ENCODE peak calls at places on chromosome 16, in four cellular contexts. One of them, this sample, is unnamed. For H3K36me3, the result is how much of the 10 kb centered on the place peaks cover.

GRCh38 chr16:88542231-88542630 is 28.0 kb upstream of the ZC3H18 start:
- DNase-seq in Karpas-422: no peak
- DNase-seq in left lung: no peak
- DNase-seq in A673: no peak
- DNase-seq in this sample: no peak

GRCh38 chr16:82363026-82363816 is 193.2 kb upstream of the MPHOSPH6 start:
- DNase-seq in Karpas-422: no peak
- DNase-seq in left lung: no peak
- DNase-seq in A673: no peak
- DNase-seq in this sample: no peak

GRCh38 chr16:71467810-71468209 is 5.8 kb upstream of the ZNF23 start:
- DNase-seq in Karpas-422: peak
- DNase-seq in left lung: no peak
- DNase-seq in A673: peak
- DNase-seq in this sample: no peak

GRCh38 chr16:64339052-64339770 is 782.7 kb downstream of the CDH11 start:
- DNase-seq in Karpas-422: peak
- DNase-seq in left lung: no peak
- DNase-seq in A673: no peak
- DNase-seq in this sample: no peak

GRCh38 chr16:31869511-31870201 is 4.0 kb upstream of the ZNF267 start:
- DNase-seq in Karpas-422: peak
- DNase-seq in left lung: peak
- DNase-seq in A673: peak
- DNase-seq in this sample: peak

GRCh38 chr16:30901201-30902069 is 5.0 kb downstream of the CTF1 start:
- DNase-seq in Karpas-422: no peak
- DNase-seq in left lung: no peak
- DNase-seq in A673: no peak
- DNase-seq in this sample: no peak

GRCh38 chr16:78257376-78257728 is 157.9 kb downstream of the WWOX start:
- DNase-seq in Karpas-422: no peak
- DNase-seq in left lung: no peak
- DNase-seq in A673: peak
- DNase-seq in this sample: no peak

GRCh38 chr16:71441348-71441781 is 489 bp downstream of the TLE7 start:
- DNase-seq in Karpas-422: no peak
- DNase-seq in left lung: no peak
- DNase-seq in A673: peak
- DNase-seq in this sample: no peak

GRCh38 chr16:85367485-85367884 is 245.6 kb upstream of the GSE1 start:
- DNase-seq in Karpas-422: no peak
- DNase-seq in left lung: no peak
- DNase-seq in A673: no peak
- DNase-seq in this sample: no peak

GRCh38 chr16:70160821-70161220 is 12.8 kb upstream of the CLEC18C start:
- DNase-seq in Karpas-422: no peak
- DNase-seq in left lung: no peak
- DNase-seq in A673: no peak
- DNase-seq in this sample: peak

GRCh38 chr16:81629032-81629802 is 149.9 kb upstream of the PLCG2 start:
- DNase-seq in Karpas-422: no peak
- DNase-seq in left lung: no peak
- DNase-seq in A673: no peak
- DNase-seq in this sample: no peak

GRCh38 chr16:3175157-3176153 is 12.5 kb upstream of the OR1F1 start:
- DNase-seq in Karpas-422: peak
- DNase-seq in left lung: no peak
- DNase-seq in A673: peak
- DNase-seq in this sample: no peak

GRCh38 chr16:52964290-52964689 is 88.4 kb downstream of the CHD9NB start:
- DNase-seq in Karpas-422: no peak
- DNase-seq in left lung: no peak
- DNase-seq in A673: no peak
- DNase-seq in this sample: no peak

GRCh38 chr16:1751946-1752345 is 19.4 kb downstream of the NME3 start:
- DNase-seq in Karpas-422: no peak
- DNase-seq in left lung: no peak
- DNase-seq in A673: no peak
- DNase-seq in this sample: no peak

GRCh38 chr16:58970775-58971174 is 236.7 kb upstream of the GOT2 start:
- DNase-seq in Karpas-422: no peak
- DNase-seq in left lung: no peak
- DNase-seq in A673: no peak
- DNase-seq in this sample: no peak

GRCh38 chr16:69927056-69927757 is 23.9 kb upstream of the CLEC18A start:
- DNase-seq in Karpas-422: no peak
- DNase-seq in left lung: peak
- DNase-seq in A673: no peak
- DNase-seq in this sample: peak

GRCh38 chr16:57892447-57893096 is 78.4 kb downstream of the CNGB1 start:
- DNase-seq in Karpas-422: no peak
- DNase-seq in left lung: peak
- DNase-seq in A673: no peak
- DNase-seq in this sample: peak

GRCh38 chr16:81595676-81596292 is 151.2 kb downstream of the CMIP start:
- DNase-seq in Karpas-422: no peak
- DNase-seq in left lung: no peak
- DNase-seq in A673: no peak
- DNase-seq in this sample: no peak

GRCh38 chr16:72952404-72953301 is 95.3 kb downstream of the ZFHX3 start:
- DNase-seq in Karpas-422: no peak
- DNase-seq in left lung: no peak
- DNase-seq in A673: peak
- DNase-seq in this sample: no peak

GRCh38 chr16:88200896-88201185 is 181.9 kb upstream of the ZNF469 start:
- DNase-seq in Karpas-422: no peak
- DNase-seq in left lung: no peak
- DNase-seq in A673: no peak
- DNase-seq in this sample: no peak

GRCh38 chr16:57256601-57257395 is 11.7 kb downstream of the ARL2BP start:
- DNase-seq in Karpas-422: no peak
- DNase-seq in left lung: no peak
- DNase-seq in A673: no peak
- DNase-seq in this sample: no peak

GRCh38 chr16:24577167-24577566 is 37.8 kb downstream of the RBBP6 start:
- DNase-seq in Karpas-422: peak
- DNase-seq in left lung: no peak
- DNase-seq in A673: no peak
- DNase-seq in this sample: no peak

GRCh38 chr16:70661534-70661917 is 15.2 kb downstream of the IL34 start:
- DNase-seq in Karpas-422: no peak
- DNase-seq in left lung: no peak
- DNase-seq in A673: no peak
- DNase-seq in this sample: no peak

GRCh38 chr16:1989826-1990335 is at the start of gene SYNGR3:
- DNase-seq in Karpas-422: peak
- DNase-seq in left lung: no peak
- DNase-seq in A673: no peak
- DNase-seq in this sample: no peak

GRCh38 chr16:46658925-46659324 is 30.1 kb downstream of the VPS35 start:
- DNase-seq in Karpas-422: peak
- DNase-seq in left lung: peak
- DNase-seq in A673: no peak
- DNase-seq in this sample: peak

GRCh38 chr16:47887496-47887895 is 268.3 kb downstream of the ABCC12 start:
- DNase-seq in Karpas-422: peak
- DNase-seq in left lung: no peak
- DNase-seq in A673: peak
- DNase-seq in this sample: no peak

GRCh38 chr16:30010817-30011504 is at the start of gene DOC2A:
- DNase-seq in Karpas-422: no peak
- DNase-seq in left lung: no peak
- DNase-seq in A673: peak
- DNase-seq in this sample: no peak

GRCh38 chr16:29811896-29812665 is at the start of gene PRRT2:
- DNase-seq in Karpas-422: peak
- DNase-seq in left lung: no peak
- DNase-seq in A673: peak
- DNase-seq in this sample: peak

GRCh38 chr16:67236551-67237395 is 9.8 kb downstream of the TMEM208 start:
- DNase-seq in Karpas-422: peak
- DNase-seq in left lung: no peak
- DNase-seq in A673: peak
- DNase-seq in this sample: peak

DNA sequence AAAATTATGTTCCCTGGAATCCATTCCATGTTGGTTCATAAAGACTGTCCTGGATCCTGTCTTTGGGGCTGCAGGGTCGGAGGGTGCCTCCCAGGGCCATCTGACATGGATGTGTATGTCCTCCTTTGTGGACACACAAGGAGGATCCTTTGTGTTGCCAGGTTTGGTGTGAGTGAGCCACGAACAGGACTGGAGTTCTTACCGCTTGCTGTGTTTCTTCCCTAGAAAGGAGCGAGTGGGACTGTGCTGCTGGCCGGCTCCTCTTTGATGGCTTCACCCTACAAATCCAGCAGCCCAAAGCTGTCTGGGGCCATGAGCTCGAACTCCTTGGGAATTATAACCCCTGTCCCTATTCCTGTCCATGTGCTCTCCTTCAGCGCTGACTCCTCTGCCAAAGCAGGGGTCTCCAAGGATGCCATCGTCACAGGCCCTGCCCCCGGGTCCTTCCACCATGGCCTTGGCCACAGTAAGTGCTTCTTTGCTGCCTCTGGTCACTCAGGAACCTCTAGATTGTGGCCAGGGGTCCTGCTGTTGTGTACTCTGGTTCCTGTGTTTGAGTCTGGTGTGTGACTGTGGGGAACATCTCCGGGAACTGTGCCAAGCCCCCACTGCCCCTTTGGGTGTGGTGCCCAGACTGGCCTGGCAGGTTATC is 29.5 kb downstream of the UBN1 start:
- DNase-seq in Karpas-422: no peak
- DNase-seq in left lung: no peak
- DNase-seq in A673: no peak
- DNase-seq in this sample: peak
- H3K36me3 ChIP-seq in Karpas-422: half or more
- H3K36me3 ChIP-seq in left lung: half or more
- H3K36me3 ChIP-seq in A673: half or more
- H3K36me3 ChIP-seq in this sample: under half

GRCh38 chr16:10871157-10871991 is 5.6 kb upstream of the CIITA start:
- DNase-seq in Karpas-422: peak
- DNase-seq in left lung: peak
- DNase-seq in A673: no peak
- DNase-seq in this sample: peak

GRCh38 chr16:10868562-10869469 is 8.2 kb upstream of the CIITA start:
- DNase-seq in Karpas-422: peak
- DNase-seq in left lung: peak
- DNase-seq in A673: no peak
- DNase-seq in this sample: no peak

GRCh38 chr16:10870808-10871156 is 6.2 kb upstream of the CIITA start:
- DNase-seq in Karpas-422: no peak
- DNase-seq in left lung: no peak
- DNase-seq in A673: no peak
- DNase-seq in this sample: no peak

GRCh38 chr16:10868089-10868488 is 8.9 kb upstream of the CIITA start:
- DNase-seq in Karpas-422: no peak
- DNase-seq in left lung: no peak
- DNase-seq in A673: no peak
- DNase-seq in this sample: no peak

DNA sequence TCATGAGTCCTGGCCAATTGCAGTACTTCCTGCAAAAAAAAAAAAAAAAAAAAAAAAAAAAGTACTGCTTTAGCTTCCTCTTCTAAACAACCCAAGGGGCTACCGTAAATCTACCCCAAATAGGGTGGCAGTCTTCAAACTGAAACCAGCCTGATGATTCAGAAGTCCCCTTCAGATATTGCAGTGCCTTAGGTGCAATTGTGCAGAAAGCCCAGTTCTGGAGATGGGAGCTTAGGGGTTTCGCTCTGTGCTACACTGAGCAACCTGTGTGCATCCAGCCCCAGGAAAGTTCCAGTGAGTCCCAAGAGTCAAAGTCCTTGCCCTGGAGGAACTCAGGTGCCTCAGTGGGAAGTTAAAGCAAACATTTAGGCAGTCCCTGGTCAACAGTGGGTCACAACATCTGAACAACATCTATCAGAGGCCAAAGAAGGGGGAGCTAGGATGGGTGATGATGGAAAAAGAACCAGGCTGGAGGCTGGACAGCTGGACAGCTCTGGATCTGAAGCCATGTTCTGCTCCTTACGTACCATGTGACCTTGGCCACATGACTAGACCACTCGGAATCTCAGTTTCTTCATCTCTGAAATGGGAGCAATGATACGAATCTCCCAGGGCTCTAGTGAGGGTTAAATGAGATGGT is 6.7 kb upstream of the CIITA start:
- DNase-seq in Karpas-422: peak
- DNase-seq in left lung: no peak
- DNase-seq in A673: no peak
- DNase-seq in this sample: no peak
- H3K4me3 ChIP-seq in Karpas-422: peak
- H3K4me3 ChIP-seq in left lung: no peak
- H3K4me3 ChIP-seq in A673: no peak
- H3K4me3 ChIP-seq in this sample: no peak

GRCh38 chr16:15694499-15694898 is 44.5 kb downstream of the NDE1 start:
- DNase-seq in Karpas-422: no peak
- DNase-seq in left lung: no peak
- DNase-seq in A673: no peak
- DNase-seq in this sample: no peak
- H3K36me3 ChIP-seq in Karpas-422: under half
- H3K36me3 ChIP-seq in left lung: half or more
- H3K36me3 ChIP-seq in A673: half or more
- H3K36me3 ChIP-seq in this sample: under half

DNA sequence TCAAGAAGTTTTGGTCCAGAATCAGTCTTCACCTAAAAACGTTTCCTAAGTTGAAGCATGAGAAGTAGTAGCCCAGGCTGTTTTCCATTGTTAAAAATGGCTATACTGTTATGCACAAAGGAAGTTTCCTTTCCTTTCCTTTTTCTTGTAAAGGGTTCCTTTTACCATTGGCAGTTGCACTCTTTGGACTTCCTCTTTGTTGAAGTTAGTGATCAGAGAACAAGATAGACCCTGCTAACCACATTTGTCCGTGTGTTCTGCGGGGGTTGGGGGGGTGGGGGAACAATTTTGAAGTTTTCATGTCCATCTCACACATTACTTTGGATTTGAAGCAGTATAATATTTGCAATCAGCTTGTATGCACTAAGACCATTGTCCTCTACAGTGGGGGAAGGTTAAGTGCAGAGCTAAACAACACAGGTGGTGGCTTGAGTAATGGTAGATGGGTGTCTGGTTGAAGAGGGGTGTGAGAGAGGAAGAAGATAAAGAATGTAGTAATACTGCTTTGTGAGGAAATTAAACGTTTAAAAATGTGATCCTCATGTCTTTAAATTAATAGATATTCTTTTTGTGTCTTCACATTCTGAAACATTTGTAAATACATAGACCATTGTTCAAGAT is 1.4 kb downstream of the LPCAT2 start:
- DNase-seq in Karpas-422: no peak
- DNase-seq in left lung: no peak
- DNase-seq in A673: no peak
- DNase-seq in this sample: no peak
- H3K4me3 ChIP-seq in Karpas-422: no peak
- H3K4me3 ChIP-seq in left lung: no peak
- H3K4me3 ChIP-seq in A673: peak
- H3K4me3 ChIP-seq in this sample: no peak